ENCODE peak calls at places on chromosome 11, in eight cellular contexts. A is psoas muscle; L is sciatic nerve; C is RWPE1; I is T-helper 2 cell treated with Interferon-gamma antibody and Interleukin-4, amounts not matched to agents 5 μg/mL and 100 μg/mL, for 36 hours; J is stimulated activated CD8-positive, alpha-beta memory T cell treated with anti-CD3 and anti-CD28 coated beads, Interleukin-15, amount 100 ng/mL, for 4 hours; Q is astrocyte of the spinal cord; E is SHP77. Y is an unnamed sample.

GRCh38 chr11:123166095-123166559 is 28.9 kb downstream of the CLMP start:
- DNase-seq in A (no peak), L (peak; percentile 74), C (no peak), I (no peak), J (no peak), Q (peak; percentile 77), E (no peak), Y (peak; percentile 42)

GRCh38 chr11:111990381-111990780 is 34.8 kb upstream of the DLAT start:
- DNase-seq in A (no peak), L (no peak), C (no peak), I (no peak), J (no peak), Q (no peak), E (no peak), Y (no peak)

GRCh38 chr11:123218451-123218850 is 23.4 kb upstream of the CLMP start:
- DNase-seq in A (no peak), L (no peak), C (no peak), I (no peak), J (no peak), Q (no peak), E (no peak), Y (no peak)

GRCh38 chr11:64713781-64714363 is 9.1 kb downstream of the NRXN2 start:
- DNase-seq in A (no peak), L (no peak), C (no peak), I (no peak), J (no peak), Q (no peak), E (no peak), Y (no peak)

GRCh38 chr11:133938166-133938565 is 18.6 kb downstream of the IGSF9B start:
- DNase-seq in A (no peak), L (no peak), C (no peak), I (no peak), J (no peak), Q (no peak), E (no peak), Y (no peak)

GRCh38 chr11:116427903-116428637 is 344.7 kb downstream of the BUD13 start:
- DNase-seq in A (no peak), L (peak; percentile 79), C (no peak), I (no peak), J (no peak), Q (no peak), E (no peak), Y (peak; percentile 41)

GRCh38 chr11:82682003-82682751 is 51.5 kb downstream of the FAM181B start:
- DNase-seq in A (no peak), L (no peak), C (peak; percentile 48), I (no peak), J (no peak), Q (peak; percentile 70), E (peak; percentile 21), Y (peak; percentile 34)

GRCh38 chr11:14774738-14775137 is 117.3 kb downstream of the CYP2R1 start:
- DNase-seq in A (no peak), L (no peak), C (no peak), I (no peak), J (no peak), Q (no peak), E (no peak), Y (no peak)

GRCh38 chr11:76615950-76616349 is 54.6 kb downstream of the LRRC32 start:
- DNase-seq in A (no peak), L (peak; percentile 48), C (peak; percentile 12), I (no peak), J (no peak), Q (peak; percentile 40), E (no peak), Y (no peak)

GRCh38 chr11:64745219-64745522 is 1.2 kb upstream of the RASGRP2 start:
- DNase-seq in A (peak; percentile 80), L (peak; percentile 84), C (no peak), I (peak; percentile 72), J (peak; percentile 41), Q (no peak), E (no peak), Y (no peak)

GRCh38 chr11:58059011-58059358 is 28.2 kb downstream of the OR6Q1 start:
- DNase-seq in A (no peak), L (no peak), C (peak; percentile 49), I (no peak), J (no peak), Q (peak; percentile 91), E (no peak), Y (no peak)

GRCh38 chr11:75524576-75525432 is 937 bp downstream of the GDPD5 start:
- DNase-seq in A (no peak), L (no peak), C (no peak), I (no peak), J (no peak), Q (no peak), E (no peak), Y (no peak)

GRCh38 chr11:86210898-86211297 is 33.7 kb upstream of the EED start:
- DNase-seq in A (no peak), L (no peak), C (no peak), I (no peak), J (no peak), Q (no peak), E (no peak), Y (no peak)

GRCh38 chr11:50247309-50247874 is 214.7 kb downstream of the OR4C45 start:
- DNase-seq in A (no peak), L (no peak), C (no peak), I (no peak), J (no peak), Q (no peak), E (no peak), Y (no peak)

GRCh38 chr11:35253237-35253636 is 114.3 kb downstream of the CD44 start:
- DNase-seq in A (no peak), L (no peak), C (no peak), I (no peak), J (no peak), Q (no peak), E (no peak), Y (no peak)

GRCh38 chr11:129694538-129694937 is 121.1 kb upstream of the TMEM45B start:
- DNase-seq in A (no peak), L (no peak), C (no peak), I (no peak), J (no peak), Q (no peak), E (no peak), Y (no peak)

GRCh38 chr11:121652982-121653381 is 200.2 kb upstream of the SORL1-AS1 start:
- DNase-seq in A (no peak), L (no peak), C (no peak), I (no peak), J (no peak), Q (peak; percentile 40), E (no peak), Y (no peak)

GRCh38 chr11:34169664-34170063 is 64.2 kb downstream of the NAT10 start:
- DNase-seq in A (no peak), L (no peak), C (no peak), I (no peak), J (no peak), Q (no peak), E (no peak), Y (no peak)

GRCh38 chr11:114725623-114726022 is 47.3 kb downstream of the NXPE2 start:
- DNase-seq in A (no peak), L (no peak), C (no peak), I (no peak), J (no peak), Q (no peak), E (no peak), Y (no peak)

GRCh38 chr11:112004389-112004788 is 20.8 kb upstream of the DLAT start:
- DNase-seq in A (no peak), L (no peak), C (peak; percentile 25), I (no peak), J (no peak), Q (no peak), E (no peak), Y (no peak)

GRCh38 chr11:1510928-1511327 is 24.3 kb upstream of the MOB2 start:
- DNase-seq in A (no peak), L (no peak), C (no peak), I (no peak), J (no peak), Q (no peak), E (no peak), Y (no peak)

GRCh38 chr11:69119170-69119569 is 36.6 kb upstream of the SMIM38 start:
- DNase-seq in A (no peak), L (no peak), C (no peak), I (no peak), J (no peak), Q (no peak), E (no peak), Y (no peak)

GRCh38 chr11:452203-452744 is 2.2 kb downstream of the PTDSS2 start:
- DNase-seq in A (no peak), L (no peak), C (no peak), I (no peak), J (no peak), Q (no peak), E (no peak), Y (no peak)

GRCh38 chr11:4495487-4495886 is 13.0 kb downstream of the OR52K1 start:
- DNase-seq in A (no peak), L (no peak), C (no peak), I (no peak), J (no peak), Q (no peak), E (no peak), Y (no peak)

GRCh38 chr11:61082931-61083531 is 19.3 kb upstream of the CD5 start:
- DNase-seq in A (no peak), L (no peak), C (no peak), I (peak; percentile 61), J (no peak), Q (no peak), E (no peak), Y (no peak)

GRCh38 chr11:76666408-76666807 is 4.1 kb downstream of the LRRC32 start:
- DNase-seq in A (peak; percentile 60), L (peak; percentile 69), C (no peak), I (no peak), J (no peak), Q (peak; percentile 19), E (no peak), Y (no peak)

GRCh38 chr11:114448749-114449484 is 9.7 kb downstream of the REXO2 start:
- DNase-seq in A (no peak), L (no peak), C (no peak), I (no peak), J (no peak), Q (no peak), E (no peak), Y (no peak)

GRCh38 chr11:119111361-119111925 is 4.3 kb downstream of the C2CD2L start:
- DNase-seq in A (no peak), L (no peak), C (no peak), I (no peak), J (no peak), Q (no peak), E (no peak), Y (no peak)

GRCh38 chr11:17747131-17747955 is 12.8 kb downstream of the KCNC1 start:
- DNase-seq in A (no peak), L (no peak), C (no peak), I (no peak), J (no peak), Q (no peak), E (no peak), Y (no peak)

Y was measured in NCI-H2029.